ENCODE peak calls at places on chromosomes 4 and X, in four cellular contexts. D, V, C and B are unnamed samples.

GRCh38 chrX:117996918-117997480 is 119.6 kb downstream of the KLHL13 start:
- DNase-seq in C (no peak), D (no peak), V (no peak), B (no peak)

GRCh38 chr4:128528793-128529553 is 241.4 kb upstream of the PGRMC2 start:
- DNase-seq in V (peak), D (no peak), C (no peak), B (no peak)

GRCh38 chrX:38578152-38578551 is 16.8 kb downstream of the TSPAN7 start:
- DNase-seq in D (no peak), C (no peak), V (no peak), B (no peak)

GRCh38 chr4:52192697-52193096 is 141.6 kb downstream of the SPATA18 start:
- DNase-seq in D (no peak), V (peak), C (no peak), B (no peak)

GRCh38 chrX:130770615-130771014 is 132.4 kb downstream of the ENOX2 start:
- DNase-seq in V (peak), D (no peak), C (no peak), B (no peak)

GRCh38 chrX:87636533-87636932 is 118.9 kb downstream of the KLHL4 start:
- DNase-seq in C (no peak), V (no peak), D (no peak), B (no peak)

GRCh38 chr4:26233350-26233749 is 87.5 kb upstream of the RBPJ start:
- DNase-seq in C (no peak), D (no peak), V (no peak), B (no peak)

GRCh38 chr4:89800527-89801103 is 36.3 kb downstream of the SNCA start:
- DNase-seq in C (no peak), D (no peak), V (peak), B (no peak)

GRCh38 chrX:2608638-2609430 is 82.3 kb upstream of the CD99 start:
- DNase-seq in D (peak), V (peak), C (no peak), B (no peak)

GRCh38 chr4:95213361-95213760 is 335.4 kb downstream of the UNC5C start:
- DNase-seq in C (no peak), D (no peak), V (peak), B (peak)

GRCh38 chr4:2259541-2260267 is 2.2 kb downstream of the MXD4 start:
- DNase-seq in D (no peak), V (no peak), C (no peak), B (no peak)

GRCh38 chr4:152917533-152918395 is 18.4 kb upstream of the FHDC1 start:
- DNase-seq in V (no peak), C (no peak), D (no peak), B (no peak)

GRCh38 chr4:22356996-22357596 is 158.8 kb downstream of the ADGRA3 start:
- DNase-seq in D (no peak), C (no peak), V (peak), B (peak)

GRCh38 chr4:26863512-26863911 is 2.9 kb downstream of the STIM2 start:
- DNase-seq in D (no peak), C (no peak), V (no peak), B (no peak)

GRCh38 chr4:82587826-82588225 is 26.0 kb upstream of the TMEM150C start:
- DNase-seq in V (no peak), C (no peak), D (no peak), B (no peak)

GRCh38 chr4:25928956-25929336 is 14.9 kb downstream of the SMIM20 start:
- DNase-seq in C (no peak), D (no peak), V (peak), B (no peak)

GRCh38 chr4:71586087-71586763 is 197.7 kb downstream of the GC start:
- DNase-seq in C (peak), D (no peak), V (no peak), B (no peak)

GRCh38 chr4:161189286-161190134 is 974.3 kb downstream of the FSTL5 start:
- DNase-seq in C (no peak), V (no peak), D (no peak), B (no peak)

GRCh38 chrX:119236599-119237525 is 777 bp downstream of the PGRMC1 start:
- DNase-seq in C (no peak), V (peak), D (peak), B (no peak)

GRCh38 chrX:80879143-80879542 is 69.5 kb upstream of the BRWD3 start:
- DNase-seq in C (peak), V (no peak), D (no peak), B (peak)

GRCh38 chr4:78345237-78345636 is 206.3 kb upstream of the ANXA3 start:
- DNase-seq in V (no peak), C (no peak), D (no peak), B (no peak)

GRCh38 chrX:39815621-39816020 is 282.1 kb downstream of the BCOR start:
- DNase-seq in C (no peak), D (no peak), V (peak), B (no peak)

GRCh38 chr4:47704693-47705325 is 133.1 kb downstream of the CORIN start:
- DNase-seq in C (peak), V (peak), D (peak), B (peak)